ENCODE peak calls at places on chromosomes 11 and 22, in nine cellular contexts. R, V, U, M, L, Q, C, A and G are unnamed samples.
A peak's percentile ranks its signal among the peaks of the same experiment; 100 is the strongest.

GRCh38 chr11:34313099-34313517 is 44.7 kb downstream of the ABTB2 start:
- DNase-seq in R (no peak), V (no peak), U (no peak), M (no peak), L (no peak), Q (no peak), C (no peak), A (no peak), G (no peak)

GRCh38 chr22:44247923-44248892 is 64.5 kb downstream of the SHISAL1 start:
- DNase-seq in R (no peak), V (no peak), U (peak; percentile 13), M (no peak), L (no peak), Q (no peak), C (no peak), A (no peak), G (no peak)

GRCh38 chr11:313787-314547 is at the start of gene IFITM1:
- DNase-seq in R (peak; percentile 72), V (peak; percentile 20), U (peak; percentile 55), M (peak; percentile 59), L (peak; percentile 76), Q (peak; percentile 34), C (no peak), A (peak; percentile 73), G (no peak)

GRCh38 chr22:26406118-26406517 is 22.9 kb upstream of the ASPHD2 start:
- DNase-seq in R (no peak), V (no peak), U (no peak), M (no peak), L (no peak), Q (no peak), C (peak; percentile 39), A (no peak), G (no peak)

GRCh38 chr11:10761085-10761698 is 10.1 kb downstream of the CTR9 start:
- DNase-seq in R (no peak), V (no peak), U (no peak), M (no peak), L (no peak), Q (no peak), C (no peak), A (no peak), G (no peak)

GRCh38 chr11:61267437-61267841 is 26.5 kb downstream of the PGA5 start:
- DNase-seq in R (no peak), V (no peak), U (no peak), M (no peak), L (no peak), Q (no peak), C (no peak), A (no peak), G (no peak)

GRCh38 chr22:47014636-47014930 is 252.1 kb downstream of the TBC1D22A start:
- DNase-seq in R (peak; percentile 43), V (no peak), U (no peak), M (no peak), L (no peak), Q (no peak), C (no peak), A (peak; percentile 54), G (peak; percentile 57)

GRCh38 chr11:66915046-66915832 is 42.9 kb downstream of the PC start:
- DNase-seq in R (no peak), V (no peak), U (no peak), M (no peak), L (no peak), Q (no peak), C (no peak), A (no peak), G (no peak)